ENCODE peak calls at places on chromosomes 7 and 10, in ten cellular contexts. D, P, T, Q, K, B, G, L, U and R are unnamed samples.

GRCh38 chr10:79142064-79142491 is 73.3 kb downstream of the ZMIZ1 start:
- DNase-seq in U (no peak), K (no peak), P (no peak), D (no peak), Q (no peak), G (no peak), T (no peak), L (peak; percentile 47), B (no peak), R (no peak)

GRCh38 chr7:285731-286130 is 4.2 kb upstream of the FOXL3 start:
- DNase-seq in Q (no peak), T (no peak), D (no peak), K (no peak), G (no peak), L (no peak), P (no peak), U (no peak), B (no peak), R (no peak)

GRCh38 chr10:86782691-86783418 is 26.4 kb downstream of the BMPR1A start:
- DNase-seq in B (no peak), K (no peak), P (no peak), Q (no peak), T (no peak), U (no peak), D (no peak), L (no peak), G (no peak), R (no peak)

GRCh38 chr7:32518534-32519140 is 23.3 kb downstream of the AVL9 start:
- DNase-seq in B (no peak), K (no peak), L (peak; percentile 58), D (no peak), T (no peak), P (no peak), G (peak; percentile 87), Q (no peak), U (no peak), R (peak; percentile 46)

GRCh38 chr7:135772639-135773019 is 24.0 kb upstream of the FAM180A start:
- DNase-seq in L (no peak), U (no peak), G (no peak), T (no peak), B (no peak), D (no peak), K (no peak), P (no peak), Q (no peak), R (peak; percentile 37)

GRCh38 chr10:27998178-27998953 is 513 bp downstream of the ODAD2 start:
- DNase-seq in K (peak; percentile 37), P (no peak), Q (no peak), U (no peak), G (no peak), T (peak; percentile 13), D (no peak), L (peak; percentile 53), B (peak; percentile 10), R (peak; percentile 92)

GRCh38 chr7:46191776-46192175 is 270.7 kb upstream of the IGFBP3 start:
- DNase-seq in U (no peak), K (no peak), L (no peak), P (no peak), D (no peak), Q (no peak), G (peak; percentile 47), T (no peak), B (no peak), R (no peak)

GRCh38 chr7:22565315-22565811 is 65.4 kb upstream of the STEAP1B start:
- DNase-seq in P (no peak), L (peak; percentile 93), T (no peak), B (no peak), D (no peak), Q (no peak), U (no peak), K (no peak), G (peak; percentile 86), R (no peak)

GRCh38 chr10:26780793-26781601 is 79.8 kb downstream of the ABI1 start:
- DNase-seq in T (no peak), K (peak; percentile 47), Q (no peak), P (no peak), G (peak; percentile 82), U (no peak), L (peak; percentile 83), B (no peak), D (no peak), R (no peak)

GRCh38 chr10:124911124-124912051 is 30.5 kb upstream of the ZRANB1 start:
- DNase-seq in B (no peak), L (no peak), G (peak; percentile 26), K (no peak), U (no peak), D (no peak), Q (no peak), T (no peak), P (no peak), R (no peak)

GRCh38 chr7:148395990-148396716 is 194.4 kb upstream of the C7orf33 start:
- DNase-seq in B (no peak), T (no peak), D (no peak), L (peak; percentile 69), Q (no peak), K (no peak), G (peak; percentile 5), U (no peak), P (no peak), R (peak; percentile 4)

GRCh38 chr10:60299961-60300883 is 89.5 kb downstream of the ANK3 start:
- DNase-seq in U (peak; percentile 25), Q (no peak), T (no peak), B (no peak), D (no peak), P (peak; percentile 11), K (peak; percentile 42), G (peak; percentile 91), L (peak; percentile 80), R (no peak)

GRCh38 chr10:70289739-70290138 is 5.9 kb upstream of the NPFFR1 start:
- DNase-seq in Q (no peak), G (no peak), P (no peak), L (no peak), T (no peak), D (no peak), U (no peak), B (no peak), K (no peak), R (no peak)

GRCh38 chr10:127649642-127650041 is 87.3 kb upstream of the FOXI2 start:
- DNase-seq in L (peak; percentile 20), Q (no peak), G (peak; percentile 6), K (peak; percentile 1), U (peak; percentile 11), D (no peak), P (no peak), B (no peak), T (no peak), R (peak; percentile 40)